ENCODE peak calls at places on chromosome 13, in eight cellular contexts. P is prostate gland, A is body of pancreas, Z is spleen, M is H54, U is Peyer's patch, D is A549, H is adrenal gland. O is an unnamed sample.

GRCh38 chr13:41496420-41497234 is 39.3 kb downstream of the RGCC start:
- DNase-seq in D (no peak), P (no peak), A (no peak), M (no peak), H (no peak), Z (no peak), U (no peak), O (no peak)

GRCh38 chr13:77853701-77854100 is 64.9 kb downstream of the EDNRB start:
- DNase-seq in H (no peak), M (no peak), U (no peak), D (no peak), A (no peak), Z (no peak), P (no peak), O (no peak)

GRCh38 chr13:44710576-44710975 is 134.4 kb upstream of the TSC22D1 start:
- DNase-seq in Z (no peak), U (no peak), D (peak), A (no peak), P (no peak), M (peak), H (no peak), O (no peak)

GRCh38 chr13:73000027-73000674 is 58.7 kb upstream of the KLF5 start:
- DNase-seq in Z (no peak), H (no peak), M (no peak), P (no peak), A (no peak), U (no peak), D (no peak), O (no peak)

GRCh38 chr13:76860706-76861105 is 25.5 kb downstream of the KCTD12 start:
- DNase-seq in A (no peak), M (no peak), Z (no peak), H (no peak), P (no peak), D (no peak), U (no peak), O (no peak)

GRCh38 chr13:72221276-72221962 is 354.4 kb upstream of the DACH1 start:
- DNase-seq in U (peak), D (peak), H (no peak), M (peak), Z (peak), P (no peak), A (peak), O (peak)

GRCh38 chr13:76937416-76937815 is 10.9 kb upstream of the ACOD1 start:
- DNase-seq in H (no peak), A (peak), U (no peak), P (no peak), M (peak), Z (no peak), D (peak), O (no peak)

GRCh38 chr13:99382428-99383133 is 75.4 kb upstream of the GPR183 start:
- DNase-seq in M (no peak), A (no peak), P (no peak), D (no peak), H (no peak), U (peak), Z (no peak), O (peak)

GRCh38 chr13:58343081-58343480 is 711.5 kb downstream of the PCDH17 start:
- DNase-seq in H (no peak), M (no peak), Z (no peak), D (no peak), A (no peak), P (no peak), U (no peak), O (no peak)

GRCh38 chr13:48829536-48829935 is 146.2 kb upstream of the FNDC3A start:
- DNase-seq in H (no peak), A (no peak), D (no peak), P (no peak), Z (no peak), U (no peak), M (no peak), O (no peak)

GRCh38 chr13:20435616-20436368 is 89.9 kb downstream of the CRYL1 start:
- DNase-seq in H (no peak), Z (no peak), U (no peak), D (no peak), A (no peak), M (no peak), P (no peak), O (no peak)

GRCh38 chr13:41007359-41008118 is 11.6 kb downstream of the ELF1 start:
- DNase-seq in A (no peak), H (no peak), D (no peak), U (no peak), M (no peak), Z (no peak), P (no peak), O (peak)

GRCh38 chr13:114281351-114282142 is at the start of gene UPF3A:
- DNase-seq in Z (peak), A (peak), D (peak), U (peak), H (peak), M (peak), P (peak), O (peak)
- TF ChIP-seq POLR2A in Z (peak), A (peak), D (peak), U (peak), H (peak), M (peak), P (peak), O (peak)

GRCh38 chr13:22060187-22060586 is 389.3 kb downstream of the FGF9 start:
- DNase-seq in H (no peak), D (no peak), P (no peak), U (no peak), M (no peak), A (no peak), Z (no peak), O (no peak)

GRCh38 chr13:22063416-22064124 is 392.7 kb downstream of the FGF9 start:
- DNase-seq in A (no peak), H (peak), D (no peak), M (no peak), P (no peak), Z (no peak), U (no peak), O (no peak)

GRCh38 chr13:22061806-22062391 is 391.0 kb downstream of the FGF9 start:
- DNase-seq in H (no peak), Z (no peak), P (no peak), A (no peak), D (no peak), M (no peak), U (no peak), O (no peak)

GRCh38 chr13:22062478-22063205 is 391.8 kb downstream of the FGF9 start:
- DNase-seq in M (no peak), D (no peak), Z (no peak), U (no peak), A (no peak), H (peak), P (no peak), O (no peak)

GRCh38 chr13:22061371-22061805 is 390.5 kb downstream of the FGF9 start:
- DNase-seq in U (no peak), P (no peak), Z (peak), A (no peak), M (no peak), D (no peak), H (no peak), O (no peak)
- TF ChIP-seq POLR2A in U (no peak), P (no peak), Z (no peak), A (no peak), M (no peak), D (no peak), H (no peak), O (no peak)

GRCh38 chr13:101140936-101141335 is 275.4 kb downstream of the NALCN start:
- DNase-seq in Z (no peak), M (no peak), A (no peak), U (no peak), H (no peak), D (no peak), P (no peak), O (no peak)
- TF ChIP-seq POLR2A in Z (no peak), M (no peak), A (no peak), U (no peak), H (no peak), D (no peak), P (no peak), O (no peak)

DNA sequence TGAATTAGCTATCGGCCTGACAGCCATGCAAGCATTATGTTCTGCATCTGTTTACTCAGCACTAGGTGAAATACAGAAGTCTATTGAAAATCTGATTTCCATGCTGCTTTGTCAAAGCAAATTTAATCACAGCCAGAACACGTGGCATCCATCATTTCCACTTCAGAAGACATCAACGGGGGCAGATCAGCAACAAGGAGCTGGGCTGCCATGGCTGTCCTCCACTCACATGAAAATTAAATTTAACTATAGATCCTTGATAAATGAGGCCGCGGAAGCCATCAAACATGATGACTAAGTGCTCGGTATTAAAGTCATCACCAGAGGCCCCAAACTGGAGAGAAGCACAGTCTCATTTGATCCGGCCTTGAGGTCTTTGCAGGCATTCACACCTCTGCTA is 443.5 kb downstream of the HS6ST3 start:
- DNase-seq in Z (no peak), U (no peak), P (no peak), A (no peak), H (no peak), M (no peak), D (no peak), O (no peak)
- TF ChIP-seq POLR2A in Z (no peak), U (no peak), P (no peak), A (no peak), H (no peak), M (no peak), D (no peak), O (no peak)

GRCh38 chr13:30364876-30365275 is 57.4 kb upstream of the UBE2L5 start:
- DNase-seq in P (no peak), U (no peak), D (no peak), A (no peak), Z (no peak), H (no peak), M (no peak), O (no peak)
- TF ChIP-seq POLR2A in P (no peak), U (no peak), D (no peak), A (no peak), Z (no peak), H (no peak), M (no peak), O (no peak)

DNA sequence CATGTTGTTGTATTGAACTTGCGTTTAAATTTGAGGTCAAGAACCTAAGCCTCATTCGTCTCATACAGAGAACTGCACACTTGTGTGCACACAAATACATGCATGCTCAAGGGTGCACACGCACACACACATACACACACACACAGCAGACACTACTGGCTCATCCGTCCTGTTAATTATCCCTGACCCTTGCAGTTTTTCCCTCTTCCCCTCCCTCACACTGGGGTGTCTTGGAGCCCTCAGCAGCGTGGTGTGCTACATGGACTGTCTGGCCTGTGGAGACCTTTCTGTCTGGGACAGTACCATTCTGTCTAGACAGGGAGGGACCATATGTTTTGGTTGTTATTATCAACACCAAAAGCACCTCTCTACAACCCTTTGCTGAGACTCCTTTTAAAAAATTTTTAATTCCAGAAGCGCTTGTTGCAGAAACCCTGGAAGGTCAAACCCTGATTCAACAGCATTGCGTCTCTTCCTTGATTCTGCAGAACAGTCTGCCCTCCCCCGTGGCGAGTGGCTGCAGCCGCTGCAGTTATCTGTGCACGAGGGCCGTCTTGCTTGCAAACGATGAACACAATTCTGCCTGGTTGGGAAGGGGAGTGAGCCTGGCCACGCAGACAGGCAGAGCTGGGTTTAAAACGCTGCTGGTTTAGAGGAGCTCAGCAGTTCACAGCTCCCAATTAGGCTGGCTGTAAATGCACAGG is 374.0 kb downstream of the IRS2 start:
- DNase-seq in H (peak), P (no peak), A (peak), U (peak), Z (no peak), D (peak), M (no peak), O (no peak)
- TF ChIP-seq POLR2A in H (peak), P (no peak), A (peak), U (no peak), Z (no peak), D (peak), M (no peak), O (no peak)

GRCh38 chr13:109402976-109403375 is 383.4 kb downstream of the IRS2 start:
- DNase-seq in P (no peak), D (no peak), M (no peak), Z (no peak), U (no peak), H (no peak), A (no peak), O (no peak)

GRCh38 chr13:109400192-109400591 is 386.2 kb downstream of the IRS2 start:
- DNase-seq in M (no peak), U (peak), Z (peak), P (no peak), A (peak), D (no peak), H (peak), O (no peak)

GRCh38 chr13:109401307-109401706 is 385.1 kb downstream of the IRS2 start:
- DNase-seq in Z (no peak), U (peak), D (no peak), P (no peak), M (no peak), H (no peak), A (no peak), O (no peak)

GRCh38 chr13:109401891-109402290 is 384.5 kb downstream of the IRS2 start:
- DNase-seq in Z (no peak), D (no peak), H (no peak), P (no peak), U (no peak), A (no peak), M (no peak), O (no peak)

GRCh38 chr13:109400625-109401257 is 385.6 kb downstream of the IRS2 start:
- DNase-seq in H (no peak), D (no peak), P (no peak), Z (no peak), U (peak), M (no peak), A (no peak), O (no peak)
- TF ChIP-seq POLR2A in H (no peak), D (no peak), P (no peak), Z (no peak), U (no peak), M (no peak), A (no peak), O (no peak)